ENCODE peak calls at places on chromosomes 16 and 17, in nine cellular contexts. O, S, F, K, Z, A, U, G and M are unnamed samples.

GRCh38 chr16:31472559-31473203 is 729 bp downstream of the TGFB1I1 start:
- DNase-seq in U (peak), O (no peak), Z (peak), G (no peak), S (peak), A (peak), F (peak), K (no peak), M (peak)

GRCh38 chr17:70123193-70123592 is 46.1 kb upstream of the KCNJ2 start:
- DNase-seq in S (no peak), K (no peak), O (no peak), A (no peak), Z (no peak), F (no peak), G (no peak), U (no peak), M (no peak)

GRCh38 chr16:21684199-21684598 is 20.4 kb downstream of the OTOA start:
- DNase-seq in G (no peak), K (no peak), O (no peak), U (no peak), Z (peak), F (no peak), S (peak), A (no peak), M (no peak)

GRCh38 chr17:16374129-16374528 is 6.8 kb upstream of the UBB start:
- DNase-seq in Z (peak), O (no peak), A (no peak), G (no peak), S (no peak), U (no peak), F (no peak), K (no peak), M (peak)

GRCh38 chr16:12084436-12084835 is 107.9 kb downstream of the SNX29 start:
- DNase-seq in U (no peak), Z (no peak), A (no peak), S (no peak), O (no peak), F (no peak), G (no peak), K (peak), M (no peak)

GRCh38 chr16:79283578-79283977 is 317.0 kb downstream of the MAF start:
- DNase-seq in A (no peak), F (no peak), O (no peak), Z (no peak), K (no peak), G (no peak), U (no peak), S (no peak), M (no peak)

GRCh38 chr17:35934760-35935159 is 4.2 kb upstream of the RDM1 start:
- DNase-seq in G (no peak), F (no peak), A (no peak), U (no peak), S (no peak), Z (peak), K (no peak), O (no peak), M (no peak)

GRCh38 chr16:85686912-85687591 is 1.7 kb downstream of the GINS2 start:
- DNase-seq in F (no peak), K (no peak), Z (no peak), U (no peak), A (no peak), S (peak), O (no peak), G (no peak), M (no peak)

GRCh38 chr17:7328840-7329359 is at the start of gene NEURL4:
- DNase-seq in A (no peak), F (no peak), U (no peak), S (no peak), G (no peak), K (no peak), O (no peak), Z (peak), M (no peak)

DNA sequence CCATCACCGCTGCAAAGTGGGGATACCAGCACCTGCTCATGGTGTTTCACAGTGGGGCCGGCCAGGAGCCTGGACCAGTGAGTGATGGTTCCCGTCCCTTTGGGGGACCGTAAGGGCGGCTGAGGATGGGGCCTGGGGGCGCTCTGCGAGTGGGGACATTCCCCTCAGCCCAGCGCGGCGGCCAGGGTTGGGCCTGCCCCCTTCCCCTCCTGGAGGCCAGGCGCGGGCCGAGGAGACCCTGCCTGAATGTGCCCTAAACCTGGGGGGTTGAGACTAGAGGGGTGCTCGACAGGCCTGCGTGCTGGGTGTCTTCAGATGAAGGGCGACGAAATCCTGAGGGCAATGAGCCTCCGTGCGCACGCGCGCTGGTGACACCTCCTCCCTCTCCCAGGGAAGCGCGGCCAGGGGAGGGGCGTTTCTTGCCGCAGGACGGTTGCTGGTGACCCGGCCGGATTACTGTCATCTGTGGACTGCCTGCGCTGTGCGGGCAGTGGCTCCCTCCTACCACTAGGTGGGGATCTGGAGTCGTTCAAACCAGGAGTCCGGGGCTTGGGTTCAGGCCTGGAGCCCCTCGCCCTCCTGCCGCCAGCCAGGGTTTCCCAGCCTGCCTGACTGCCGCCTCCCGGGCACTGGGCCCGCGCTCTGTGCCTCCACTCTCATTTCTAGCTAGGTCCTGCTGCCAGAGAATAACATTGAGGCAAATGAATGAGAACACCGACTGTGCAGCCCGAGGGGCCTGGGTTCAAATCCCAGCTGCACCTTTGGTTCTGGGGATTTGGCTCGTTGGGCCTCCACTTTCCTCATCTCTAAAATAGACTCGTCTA is 17.1 kb downstream of the TBX2 start:
- DNase-seq in O (peak), G (no peak), Z (peak), A (peak), K (peak), F (peak), S (peak), U (peak), M (no peak)
- H3K27ac ChIP-seq in O (peak), G (no peak), Z (no peak), A (peak), K (no peak), F (peak), S (no peak), U (no peak), M (no peak)

DNA sequence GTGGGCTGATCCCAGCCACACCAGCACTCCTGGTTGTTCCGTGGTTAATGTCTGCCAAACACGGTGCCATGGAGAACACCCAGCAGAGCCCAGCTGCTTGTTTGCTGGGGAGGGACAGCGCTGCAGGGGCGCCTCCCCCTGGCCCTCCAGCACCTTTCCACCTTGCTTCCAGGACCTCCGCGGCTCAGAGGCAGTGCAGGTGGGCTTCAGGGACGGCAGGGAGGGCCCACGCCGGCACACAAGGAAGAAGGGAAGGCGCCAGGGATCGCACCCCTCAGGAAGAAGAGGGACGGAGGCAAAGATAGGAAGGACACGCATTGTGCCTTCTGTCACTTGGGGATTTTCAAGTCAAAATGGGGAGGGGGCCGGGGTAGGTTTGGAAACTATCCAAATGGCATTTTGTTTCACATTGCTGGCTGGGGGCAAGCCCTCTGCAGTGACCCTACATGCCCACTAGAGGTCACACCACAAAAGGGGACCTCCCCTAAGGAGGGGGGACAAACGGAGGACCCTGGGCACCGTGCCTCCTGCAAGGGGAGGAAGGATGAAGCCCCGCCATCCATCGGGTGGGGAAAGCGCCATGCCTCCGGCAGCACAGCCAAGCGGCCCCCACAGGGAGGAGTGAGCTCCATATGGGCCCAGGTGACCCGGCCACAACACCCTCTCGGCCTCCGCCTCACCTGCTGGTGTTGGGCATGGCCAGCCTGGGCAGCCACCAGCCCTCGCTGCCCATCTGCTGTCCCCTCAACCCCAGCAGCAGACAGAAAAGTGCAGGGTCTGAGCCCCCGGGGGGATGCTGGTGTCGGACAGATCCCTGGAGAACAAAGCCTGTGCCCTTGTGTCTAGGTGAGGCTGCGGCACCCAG is 7.5 kb upstream of the C16orf95 start:
- DNase-seq in G (no peak), S (peak), Z (peak), A (peak), F (no peak), K (no peak), U (no peak), O (no peak), M (no peak)
- H3K27ac ChIP-seq in G (no peak), S (no peak), Z (no peak), A (no peak), F (no peak), K (peak), U (no peak), O (no peak), M (no peak)

GRCh38 chr16:57764341-57765159 is 29.0 kb downstream of the KATNB1 start:
- DNase-seq in S (peak), K (no peak), U (peak), O (no peak), F (no peak), Z (peak), A (no peak), G (peak), M (peak)
- H3K27ac ChIP-seq in S (peak), K (peak), U (peak), O (no peak), F (no peak), Z (no peak), A (peak), G (no peak), M (peak)

DNA sequence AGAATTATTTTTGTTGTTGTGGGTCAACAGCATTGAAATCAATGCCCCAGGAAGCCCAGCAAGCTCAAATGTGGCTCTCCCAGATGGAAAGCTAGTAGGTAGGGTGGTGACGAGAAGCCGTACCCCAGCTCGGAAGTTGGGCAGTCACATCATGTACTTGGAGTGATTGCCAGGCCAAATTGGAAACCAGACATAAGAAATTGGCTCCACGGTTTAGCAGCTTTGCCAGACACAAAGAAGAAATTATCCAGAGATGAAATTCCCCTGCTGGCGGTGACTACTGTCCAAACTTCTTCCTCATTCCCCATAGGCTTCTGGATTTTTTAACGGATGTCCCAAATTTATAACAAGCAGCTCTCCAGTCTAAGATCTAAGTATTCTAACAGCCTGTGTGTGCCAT is 95.9 kb downstream of the OR1D5 start:
- DNase-seq in F (no peak), Z (no peak), U (no peak), O (no peak), K (no peak), G (no peak), S (no peak), A (peak), M (no peak)
- H3K27ac ChIP-seq in F (peak), Z (no peak), U (no peak), O (no peak), K (no peak), G (no peak), S (no peak), A (peak), M (no peak)